ENCODE peak calls at places on chromosomes 4 and X, in seven cellular contexts. N, Y, J, S, G, V and B are unnamed samples.

GRCh38 chr4:76895619-76896018 is 2.3 kb downstream of the SOWAHB start:
- DNase-seq in N (no peak), Y (no peak), J (no peak), S (no peak), G (no peak), V (no peak), B (no peak)

GRCh38 chrX:123906557-123907316 is 46.9 kb downstream of the XIAP start:
- DNase-seq in N (no peak), Y (no peak), J (no peak), S (no peak), G (no peak), V (peak; percentile 24), B (no peak)

GRCh38 chr4:156953951-156954350 is 17.6 kb downstream of the PDGFC start:
- DNase-seq in N (no peak), Y (no peak), J (no peak), S (no peak), G (no peak), V (no peak), B (no peak)

GRCh38 chrX:110759785-110760184 is 35.8 kb downstream of the CHRDL1 start:
- DNase-seq in N (no peak), Y (no peak), J (no peak), S (no peak), G (no peak), V (peak; percentile 84), B (peak; percentile 64)

GRCh38 chr4:77015390-77015789 is 60.4 kb downstream of the CCNI start:
- DNase-seq in N (no peak), Y (no peak), J (no peak), S (no peak), G (no peak), V (peak; percentile 88), B (peak; percentile 1)

GRCh38 chr4:8590546-8590880 is 2.1 kb upstream of the CPZ start:
- DNase-seq in N (no peak), Y (no peak), J (no peak), S (no peak), G (no peak), V (no peak), B (no peak)

GRCh38 chr4:24073948-24074347 is 184.1 kb upstream of the PPARGC1A start:
- DNase-seq in N (no peak), Y (no peak), J (no peak), S (no peak), G (no peak), V (no peak), B (no peak)

GRCh38 chrX:100895365-100896075 is 21.4 kb upstream of the NOX1 start:
- DNase-seq in N (no peak), Y (peak; percentile 56), J (peak; percentile 12), S (peak; percentile 2), G (peak; percentile 19), V (peak; percentile 25), B (peak; percentile 32)

GRCh38 chr4:142128529-142128928 is 492.1 kb downstream of the IL15 start:
- DNase-seq in N (no peak), Y (no peak), J (no peak), S (no peak), G (no peak), V (peak; percentile 59), B (no peak)

GRCh38 chr4:108794136-108794535 is 31.3 kb upstream of the ETNPPL start:
- DNase-seq in N (no peak), Y (no peak), J (no peak), S (no peak), G (no peak), V (peak; percentile 79), B (peak; percentile 10)

GRCh38 chr4:159105063-159105414 is 2.2 kb downstream of the RAPGEF2 start:
- DNase-seq in N (no peak), Y (no peak), J (no peak), S (no peak), G (no peak), V (peak; percentile 73), B (no peak)

GRCh38 chr4:176805155-176805554 is 12.4 kb upstream of the VEGFC start:
- DNase-seq in N (no peak), Y (no peak), J (no peak), S (no peak), G (no peak), V (peak; percentile 33), B (no peak)

GRCh38 chr4:69601065-69601464 is 38.4 kb downstream of the UGT2A2 start:
- DNase-seq in N (no peak), Y (no peak), J (no peak), S (no peak), G (no peak), V (no peak), B (no peak)

GRCh38 chr4:189001971-189002450 is 862.8 kb downstream of the TRIML1 start:
- DNase-seq in N (no peak), Y (no peak), J (no peak), S (no peak), G (no peak), V (no peak), B (no peak)

GRCh38 chrX:40300286-40300890 is 202.6 kb upstream of the BCOR start:
- DNase-seq in N (no peak), Y (no peak), J (no peak), S (no peak), G (no peak), V (no peak), B (no peak)

GRCh38 chrX:39577206-39577605 is 520.6 kb downstream of the BCOR start:
- DNase-seq in N (no peak), Y (no peak), J (no peak), S (no peak), G (no peak), V (peak; percentile 44), B (no peak)

GRCh38 chrX:152074163-152074562 is 64.2 kb downstream of the MAGEA10 start:
- DNase-seq in N (no peak), Y (no peak), J (no peak), S (no peak), G (no peak), V (peak; percentile 20), B (no peak)

GRCh38 chrX:73668779-73669178 is 105.8 kb downstream of the CHIC1 start:
- DNase-seq in N (no peak), Y (no peak), J (no peak), S (no peak), G (no peak), V (peak; percentile 49), B (no peak)

GRCh38 chrX:1874416-1874815 is 259.6 kb downstream of the ASMT start:
- DNase-seq in N (no peak), Y (no peak), J (no peak), S (no peak), G (no peak), V (no peak), B (no peak)

GRCh38 chrX:78074088-78074487 is 30.0 kb upstream of the PGK1 start:
- DNase-seq in N (no peak), Y (no peak), J (no peak), S (no peak), G (no peak), V (no peak), B (no peak)

GRCh38 chr4:142563682-142564291 is 282.3 kb downstream of the INPP4B start:
- DNase-seq in N (no peak), Y (peak; percentile 8), J (no peak), S (no peak), G (no peak), V (peak; percentile 69), B (peak; percentile 7)

GRCh38 chr4:87849612-87850011 is 16.8 kb downstream of the MEPE start:
- DNase-seq in N (no peak), Y (no peak), J (no peak), S (no peak), G (no peak), V (peak; percentile 48), B (no peak)

GRCh38 chrX:70034646-70035045 is 15.1 kb downstream of the AWAT2 start:
- DNase-seq in N (no peak), Y (no peak), J (no peak), S (no peak), G (no peak), V (no peak), B (no peak)

GRCh38 chrX:37361596-37361995 is 12.4 kb downstream of the PRRG1 start:
- DNase-seq in N (no peak), Y (no peak), J (no peak), S (no peak), G (no peak), V (peak; percentile 35), B (peak; percentile 45)

GRCh38 chr4:18479825-18480224 is 458.3 kb upstream of the LCORL start:
- DNase-seq in N (no peak), Y (no peak), J (no peak), S (no peak), G (no peak), V (no peak), B (no peak)

GRCh38 chr4:153142700-153143438 is 61.4 kb upstream of the TRIM2 start:
- DNase-seq in N (peak; percentile 82), Y (peak; percentile 62), J (peak; percentile 74), S (peak; percentile 90), G (peak; percentile 72), V (peak; percentile 61), B (peak; percentile 51)

GRCh38 chrX:12993823-12994222 is 18.9 kb downstream of the TMSB4X start:
- DNase-seq in N (no peak), Y (no peak), J (no peak), S (no peak), G (no peak), V (no peak), B (no peak)

GRCh38 chrX:150363561-150364346 is 637 bp downstream of the MAMLD1 start:
- DNase-seq in N (peak; percentile 49), Y (peak; percentile 61), J (no peak), S (peak; percentile 52), G (peak; percentile 69), V (peak; percentile 43), B (peak; percentile 38)

GRCh38 chrX:154040307-154040756 is 20.6 kb upstream of the IRAK1 start:
- DNase-seq in N (no peak), Y (no peak), J (no peak), S (no peak), G (no peak), V (peak; percentile 80), B (peak; percentile 90)

GRCh38 chr4:7343950-7344349 is 90.8 kb downstream of the PSAPL1 start:
- DNase-seq in N (no peak), Y (no peak), J (no peak), S (no peak), G (no peak), V (no peak), B (no peak)

GRCh38 chr4:25020240-25020639 is 10.5 kb downstream of the LGI2 start:
- DNase-seq in N (no peak), Y (peak; percentile 45), J (no peak), S (no peak), G (no peak), V (no peak), B (peak; percentile 63)

GRCh38 chrX:75096331-75096730 is 59.8 kb downstream of the ABCB7 start:
- DNase-seq in N (no peak), Y (no peak), J (no peak), S (no peak), G (no peak), V (no peak), B (no peak)

GRCh38 chrX:155134255-155134654 is 62.9 kb downstream of the BRCC3 start:
- DNase-seq in N (no peak), Y (no peak), J (no peak), S (no peak), G (no peak), V (no peak), B (no peak)

GRCh38 chrX:9668537-9668936 is 97.1 kb downstream of the GPR143 start:
- DNase-seq in N (no peak), Y (no peak), J (no peak), S (no peak), G (no peak), V (peak; percentile 91), B (no peak)

GRCh38 chr4:150055467-150055866 is 22.8 kb upstream of the DCLK2 start:
- DNase-seq in N (no peak), Y (peak; percentile 63), J (no peak), S (no peak), G (no peak), V (no peak), B (no peak)

GRCh38 chr4:144562019-144562740 is 83.8 kb upstream of the HHIP start:
- DNase-seq in N (no peak), Y (no peak), J (no peak), S (no peak), G (no peak), V (no peak), B (no peak)

GRCh38 chrX:56728752-56729151 is 291 bp upstream of the NBDY start:
- DNase-seq in N (no peak), Y (peak; percentile 55), J (no peak), S (no peak), G (no peak), V (peak; percentile 32), B (no peak)